ENCODE peak calls at places on chromosomes 4 and X, in eight cellular contexts. L is PC-9, D is SK-N-SH, B is lung, Q is PC-3, O is mucosa of descending colon, Z is OCI-LY7, E is neural progenitor cell. V is an unnamed sample.

GRCh38 chrX:47918274-47918673 is 81.6 kb downstream of the ZNF81 start:
- DNase-seq in L (no peak), D (no peak), B (no peak), Q (no peak), O (no peak), Z (no peak), E (no peak), V (no peak)

GRCh38 chr4:8568068-8568668 is 12.0 kb upstream of the GPR78 start:
- DNase-seq in L (no peak), D (no peak), B (no peak), Q (no peak), O (no peak), Z (no peak), E (no peak), V (peak; percentile 62)

GRCh38 chr4:17595471-17596005 is 18.5 kb downstream of the LAP3 start:
- DNase-seq in L (no peak), D (no peak), B (no peak), Q (no peak), O (no peak), Z (peak; percentile 84), E (no peak), V (no peak)

GRCh38 chr4:74344031-74344430 is 20.9 kb upstream of the EREG start:
- DNase-seq in L (no peak), D (no peak), B (no peak), Q (no peak), O (no peak), Z (no peak), E (no peak), V (no peak)

GRCh38 chr4:112316333-112316732 is 19.2 kb downstream of the ALPK1 start:
- DNase-seq in L (no peak), D (no peak), B (no peak), Q (no peak), O (no peak), Z (no peak), E (no peak), V (no peak)

GRCh38 chr4:53855886-53856260 is 208.5 kb downstream of the CHIC2 start:
- DNase-seq in L (no peak), D (no peak), B (no peak), Q (peak; percentile 89), O (no peak), Z (no peak), E (no peak), V (peak; percentile 82)

GRCh38 chrX:148501121-148502066 is 977 bp downstream of the AFF2 start:
- DNase-seq in L (no peak), D (peak; percentile 25), B (no peak), Q (no peak), O (peak; percentile 1), Z (peak; percentile 60), E (peak; percentile 55), V (no peak)

GRCh38 chr4:121712001-121712655 is 15.3 kb upstream of the ANXA5 start:
- DNase-seq in L (no peak), D (no peak), B (no peak), Q (peak; percentile 42), O (no peak), Z (no peak), E (no peak), V (no peak)

GRCh38 chr4:149911371-149911770 is 95.7 kb upstream of the IQCM start:
- DNase-seq in L (no peak), D (no peak), B (no peak), Q (no peak), O (no peak), Z (no peak), E (no peak), V (no peak)

GRCh38 chr4:149910604-149911367 is 95.1 kb upstream of the IQCM start:
- DNase-seq in L (no peak), D (no peak), B (no peak), Q (no peak), O (peak; percentile 67), Z (no peak), E (no peak), V (no peak)

GRCh38 chr4:149914101-149914500 is 98.5 kb upstream of the IQCM start:
- DNase-seq in L (no peak), D (no peak), B (no peak), Q (no peak), O (no peak), Z (no peak), E (no peak), V (no peak)

GRCh38 chr4:149911995-149912394 is 96.4 kb upstream of the IQCM start:
- DNase-seq in L (no peak), D (no peak), B (no peak), Q (no peak), O (no peak), Z (no peak), E (no peak), V (no peak)

DNA sequence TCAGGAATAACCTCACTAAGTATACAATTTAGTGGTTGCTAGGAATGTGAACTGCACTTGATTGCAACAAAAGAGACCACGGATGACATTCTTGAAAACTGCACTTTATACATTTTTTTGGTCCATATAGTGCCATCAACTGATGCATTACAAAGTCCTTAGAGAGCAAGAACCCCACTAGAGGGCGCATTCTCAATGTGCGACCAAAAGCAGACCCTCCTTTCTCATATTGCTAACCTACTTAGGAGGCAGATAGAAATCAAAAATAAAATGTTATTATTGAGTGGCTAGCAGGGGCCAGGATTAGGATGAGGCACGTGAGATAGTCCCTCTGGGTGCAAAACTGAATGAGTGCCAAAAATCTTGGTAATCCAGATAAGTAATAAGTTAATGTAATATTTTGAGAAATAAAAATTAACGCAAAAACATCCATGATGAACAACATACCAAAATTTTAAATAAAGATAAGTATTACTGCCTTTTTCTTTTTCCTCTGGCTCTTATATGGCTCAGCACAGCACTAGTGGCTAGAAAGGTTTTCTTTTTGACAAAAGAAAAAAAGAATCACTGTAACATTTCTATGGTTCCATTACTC is 99.0 kb upstream of the IQCM start:
- DNase-seq in L (peak; percentile 37), D (peak; percentile 69), B (no peak), Q (peak; percentile 66), O (peak; percentile 86), Z (peak; percentile 58), E (peak; percentile 75), V (no peak)
- TF ChIP-seq CTCF in L (peak; percentile 78), D (peak; percentile 92), B (no peak), Q (peak; percentile 80), O (peak; percentile 25), Z (peak; percentile 93), E (peak; percentile 88), V (peak; percentile 86)

GRCh38 chr4:41882622-41883347 is 52.4 kb upstream of the TMEM33 start:
- DNase-seq in L (peak; percentile 44), D (peak; percentile 90), B (no peak), Q (peak; percentile 39), O (peak; percentile 54), Z (peak; percentile 40), E (peak; percentile 72), V (no peak)

GRCh38 chr4:41879552-41879951 is 55.7 kb upstream of the TMEM33 start:
- DNase-seq in L (no peak), D (peak; percentile 38), B (no peak), Q (no peak), O (no peak), Z (no peak), E (no peak), V (no peak)

GRCh38 chr4:41881931-41882621 is 53.2 kb upstream of the TMEM33 start:
- DNase-seq in L (peak; percentile 25), D (peak; percentile 77), B (no peak), Q (no peak), O (no peak), Z (no peak), E (peak; percentile 52), V (no peak)

GRCh38 chr4:41880022-41880837 is 55.0 kb upstream of the TMEM33 start:
- DNase-seq in L (no peak), D (peak; percentile 47), B (no peak), Q (no peak), O (no peak), Z (no peak), E (peak; percentile 39), V (no peak)

DNA sequence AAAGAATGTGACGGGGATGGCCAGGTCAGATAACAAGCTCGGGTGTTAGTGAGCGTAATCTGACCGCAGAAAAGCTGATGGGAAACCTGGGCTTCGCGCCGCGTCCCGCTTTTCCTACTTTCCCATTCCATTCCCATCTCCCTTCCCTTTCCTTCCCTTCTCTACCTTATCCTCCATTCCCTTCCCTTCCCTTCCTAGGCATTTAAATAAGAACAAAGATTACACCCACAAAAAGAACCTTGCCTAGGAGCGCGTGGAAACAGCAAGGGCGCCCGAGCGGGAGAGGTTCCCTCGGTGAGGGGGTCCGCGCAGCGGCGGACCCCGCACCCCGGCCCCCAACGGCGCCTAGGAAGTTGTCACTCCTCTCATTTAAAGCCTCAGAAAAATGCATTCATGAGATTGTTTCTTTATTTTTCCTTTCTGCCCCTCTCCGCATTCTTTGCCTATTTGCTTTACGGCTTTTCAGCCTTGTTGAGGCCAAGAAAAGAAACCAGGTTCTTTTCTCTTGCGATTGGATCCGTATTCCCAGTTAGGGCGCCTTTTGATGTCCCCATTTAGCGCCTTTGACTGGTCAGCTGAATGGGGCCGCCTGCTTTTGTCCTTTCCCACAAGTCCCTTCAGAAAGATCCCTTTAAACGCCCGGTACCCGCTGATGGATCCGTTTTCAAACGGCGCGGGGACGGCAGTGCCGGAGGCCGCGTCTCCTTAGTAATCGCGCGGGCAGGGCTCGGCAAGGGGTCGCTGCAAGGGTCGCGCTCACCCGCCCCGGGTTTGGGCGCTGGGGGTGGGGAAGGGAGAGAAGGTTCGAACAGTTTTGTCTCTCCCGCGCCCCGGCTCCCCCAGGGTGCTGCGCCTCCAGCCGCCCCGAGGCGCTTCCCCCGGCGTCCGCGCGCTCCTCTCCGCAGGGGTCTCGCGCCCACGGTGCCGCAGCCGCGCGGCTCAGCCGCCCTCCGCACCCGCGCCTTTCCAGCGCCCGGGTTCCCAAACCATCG is 54.1 kb upstream of the TMEM33 start:
- DNase-seq in L (no peak), D (peak; percentile 65), B (no peak), Q (no peak), O (no peak), Z (no peak), E (peak; percentile 70), V (no peak)
- H3K4me3 ChIP-seq in L (no peak overlapping the region), D (peak overlapping the region; percentile 58), B (no peak overlapping the region), Q (peak overlapping the region; percentile 27), O (no peak overlapping the region), Z (no peak overlapping the region), E (peak overlapping the region; percentile 48), V (peak overlapping the region; percentile 16)

GRCh38 chrX:1391370-1391706 is 575 bp downstream of the SLC25A6 start:
- DNase-seq in L (peak; percentile 86), D (peak; percentile 97), B (no peak), Q (peak; percentile 76), O (no peak), Z (no peak), E (peak; percentile 91), V (peak; percentile 12)

GRCh38 chrX:1392376-1393130 is 640 bp upstream of the SLC25A6 start:
- DNase-seq in L (peak; percentile 61), D (peak; percentile 81), B (peak; percentile 74), Q (peak; percentile 45), O (peak; percentile 77), Z (peak; percentile 69), E (peak; percentile 84), V (no peak)

GRCh38 chrX:1389993-1390285 is 2.0 kb downstream of the SLC25A6 start:
- DNase-seq in L (no peak), D (no peak), B (no peak), Q (no peak), O (no peak), Z (no peak), E (no peak), V (no peak)

GRCh38 chrX:1390621-1391369 is 1.1 kb downstream of the SLC25A6 start:
- DNase-seq in L (no peak), D (no peak), B (no peak), Q (no peak), O (no peak), Z (no peak), E (peak; percentile 36), V (no peak)

DNA sequence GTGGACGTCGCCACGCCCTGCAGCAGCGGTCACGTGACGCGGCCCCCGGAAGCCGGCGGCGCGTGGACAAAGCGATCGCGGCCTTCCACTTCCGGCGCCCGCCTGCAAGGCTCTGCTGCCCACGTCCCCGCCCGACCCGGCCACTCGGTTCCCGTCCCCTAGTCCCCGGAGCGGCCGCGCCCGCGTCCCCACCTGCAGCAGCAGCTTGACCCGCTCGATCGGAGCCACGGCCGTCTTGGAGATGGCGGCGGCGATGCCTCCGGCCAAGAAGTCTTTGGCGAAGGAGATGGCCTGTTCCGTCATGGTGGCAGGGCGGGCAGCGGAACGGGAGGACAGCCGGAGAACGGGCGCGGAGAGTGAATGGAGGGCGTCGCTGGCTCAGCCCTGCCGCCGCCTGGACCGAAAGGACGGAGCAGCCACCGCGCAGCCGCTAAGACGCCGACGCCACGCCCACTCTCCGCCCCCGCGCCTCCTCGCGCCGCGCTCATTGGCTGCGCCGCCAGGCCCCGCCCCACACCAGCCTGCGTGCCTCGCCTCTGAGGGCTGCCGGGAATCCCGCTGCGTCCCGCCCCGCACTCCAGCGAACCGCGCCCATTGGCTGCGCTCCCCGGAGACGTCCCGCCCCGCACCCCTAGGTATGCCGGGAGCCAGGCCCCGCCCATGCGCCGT is at the start of gene SLC25A6:
- DNase-seq in L (peak; percentile 97), D (peak; percentile 98), B (peak; percentile 98), Q (peak; percentile 94), O (peak; percentile 99), Z (peak; percentile 99), E (peak; percentile 99), V (peak; percentile 78)
- H3K36me3 ChIP-seq in L (peaks cover 40% of the 10 kb centered on the region), D (peaks cover 44% of the 10 kb centered on the region), B (peaks cover 28% of the 10 kb centered on the region), Q (peaks cover 39% of the 10 kb centered on the region), O (peaks cover 10% of the 10 kb centered on the region), Z (peaks cover 74% of the 10 kb centered on the region), E (peaks cover 6% of the 10 kb centered on the region), V (peaks cover 25% of the 10 kb centered on the region)

GRCh38 chrX:153554519-153555167 is 37.2 kb downstream of the ATP2B3 start:
- DNase-seq in L (peak; percentile 76), D (peak; percentile 85), B (peak; percentile 60), Q (peak; percentile 61), O (peak; percentile 75), Z (peak; percentile 53), E (peak; percentile 74), V (no peak)

GRCh38 chrX:153560000-153560399 is 38.9 kb downstream of the CCNQ start:
- DNase-seq in L (no peak), D (no peak), B (no peak), Q (no peak), O (no peak), Z (no peak), E (no peak), V (no peak)

GRCh38 chrX:153560466-153560865 is 38.5 kb downstream of the CCNQ start:
- DNase-seq in L (no peak), D (no peak), B (no peak), Q (no peak), O (no peak), Z (no peak), E (no peak), V (no peak)

GRCh38 chrX:153556767-153557166 is 39.3 kb downstream of the ATP2B3 start:
- DNase-seq in L (no peak), D (no peak), B (no peak), Q (no peak), O (no peak), Z (no peak), E (no peak), V (no peak)

GRCh38 chrX:153557618-153558017 is 40.2 kb downstream of the ATP2B3 start:
- DNase-seq in L (no peak), D (no peak), B (no peak), Q (no peak), O (no peak), Z (peak; percentile 34), E (no peak), V (no peak)
- TF ChIP-seq CTCF in L (no peak), D (no peak), B (no peak), Q (no peak), O (no peak), Z (no peak), E (no peak), V (no peak)